ENCODE peak calls at places on chromosomes 1 and 21, in seven cellular contexts. U is ovary, R is PC-9, X is IMR-90, N is upper lobe of right lung, Z is A549, E is tibial nerve. M is an unnamed sample. For H3K4me1, the result is how much of the 10 kb centered on the place peaks cover.

GRCh38 chr1:17184161-17184665 is 20.7 kb upstream of the PADI1 start:
- DNase-seq in U (no peak), E (no peak), Z (no peak), R (no peak), X (no peak), N (no peak), M (no peak)

GRCh38 chr1:203408485-203409229 is 57.7 kb upstream of the FMOD start:
- DNase-seq in Z (no peak), E (peak), X (peak), N (no peak), U (peak), R (no peak), M (peak)

GRCh38 chr21:44513389-44514217 is 26.4 kb downstream of the KRTAP10-1 start:
- DNase-seq in R (no peak), Z (no peak), X (no peak), N (no peak), E (no peak), U (no peak), M (no peak)

GRCh38 chr1:205587576-205587975 is 44.2 kb downstream of the ELK4 start:
- DNase-seq in U (no peak), R (no peak), E (no peak), N (peak), X (no peak), Z (no peak), M (no peak)

GRCh38 chr1:59926381-59927243 is at the start of gene CYP2J2:
- DNase-seq in R (peak), Z (peak), E (peak), N (peak), X (no peak), U (peak), M (no peak)

GRCh38 chr1:16162163-16162822 is 6.4 kb upstream of the EPHA2 start:
- DNase-seq in E (no peak), N (no peak), U (no peak), R (peak), Z (no peak), X (no peak), M (no peak)

GRCh38 chr21:35265170-35265877 is 216.2 kb upstream of the RUNX1 start:
- DNase-seq in U (no peak), Z (peak), X (peak), N (no peak), R (peak), E (no peak), M (no peak)

GRCh38 chr1:116167625-116168276 is 56.6 kb downstream of the MAB21L3 start:
- DNase-seq in X (no peak), U (peak), E (no peak), N (no peak), R (no peak), Z (no peak), M (no peak)

GRCh38 chr1:24600551-24600950 is 42.6 kb upstream of the SRRM1 start:
- DNase-seq in E (no peak), Z (no peak), N (no peak), R (no peak), X (no peak), U (no peak), M (no peak)

GRCh38 chr21:36504067-36505058 is 24.4 kb upstream of the CLDN14 start:
- DNase-seq in R (no peak), Z (peak), E (no peak), N (no peak), X (peak), U (no peak), M (no peak)

GRCh38 chr21:45102391-45102932 is 28.1 kb downstream of the ADARB1 start:
- DNase-seq in Z (peak), R (peak), X (no peak), U (no peak), E (no peak), N (no peak), M (no peak)

GRCh38 chr1:246212013-246212412 is 295.1 kb downstream of the SMYD3 start:
- DNase-seq in X (no peak), E (no peak), U (no peak), R (no peak), Z (no peak), N (no peak), M (no peak)

GRCh38 chr1:11967028-11967547 is 13.2 kb upstream of the MFN2 start:
- DNase-seq in R (peak), U (no peak), Z (peak), N (no peak), X (no peak), E (no peak), M (no peak)

GRCh38 chr1:27045973-27046558 is 33.4 kb upstream of the TENT5B start:
- DNase-seq in Z (peak), R (no peak), E (peak), X (peak), N (peak), U (peak), M (peak)

GRCh38 chr1:160537714-160538665 is 14.9 kb upstream of the SLAMF6 start:
- DNase-seq in X (no peak), N (no peak), R (no peak), E (no peak), Z (no peak), U (no peak), M (no peak)

GRCh38 chr1:178916448-178917174 is 45.7 kb upstream of the ANGPTL1 start:
- DNase-seq in X (no peak), Z (no peak), E (no peak), N (no peak), R (no peak), U (no peak), M (no peak)

GRCh38 chr1:43887748-43888147 is 45.9 kb upstream of the ARTN start:
- DNase-seq in N (no peak), E (no peak), X (no peak), U (no peak), R (no peak), Z (no peak), M (no peak)

GRCh38 chr1:245871881-245872280 is 635.2 kb downstream of the SMYD3 start:
- DNase-seq in R (no peak), U (no peak), N (no peak), Z (no peak), X (peak), E (no peak), M (no peak)

GRCh38 chr1:111778541-111779051 is 22.9 kb downstream of the DDX20 start:
- DNase-seq in N (no peak), R (no peak), Z (no peak), U (no peak), X (no peak), E (no peak), M (no peak)

GRCh38 chr21:17512245-17513213 is at the start of gene CXADR:
- DNase-seq in N (peak), U (peak), R (peak), Z (peak), E (no peak), X (no peak), M (no peak)

GRCh38 chr1:231108500-231109254 is 53.2 kb upstream of the TRIM67 start:
- DNase-seq in X (no peak), U (no peak), Z (no peak), N (no peak), E (no peak), R (no peak), M (no peak)

GRCh38 chr1:201149400-201149799 is 4.9 kb downstream of the TMEM9 start:
- DNase-seq in X (peak), U (no peak), N (peak), R (peak), Z (peak), E (no peak), M (no peak)

GRCh38 chr1:245060684-245061374 is 94.0 kb upstream of the KIF26B start:
- DNase-seq in X (peak), Z (no peak), R (no peak), N (no peak), U (no peak), E (no peak), M (no peak)

GRCh38 chr1:197559655-197560054 is 215.6 kb downstream of the DENND1B start:
- DNase-seq in Z (no peak), U (no peak), R (no peak), X (no peak), E (no peak), N (no peak), M (no peak)
- H3K4me1 ChIP-seq in Z (under half), U (under half), R (under half), X (under half), E (under half), N (under half), M (under half)

GRCh38 chr1:30609336-30610280 is 113.8 kb downstream of the MATN1 start:
- DNase-seq in E (no peak), X (no peak), R (no peak), Z (no peak), U (no peak), N (no peak), M (no peak)
- H3K4me1 ChIP-seq in E (under half), X (under half), R (under half), Z (under half), U (under half), N (under half), M (under half)

DNA sequence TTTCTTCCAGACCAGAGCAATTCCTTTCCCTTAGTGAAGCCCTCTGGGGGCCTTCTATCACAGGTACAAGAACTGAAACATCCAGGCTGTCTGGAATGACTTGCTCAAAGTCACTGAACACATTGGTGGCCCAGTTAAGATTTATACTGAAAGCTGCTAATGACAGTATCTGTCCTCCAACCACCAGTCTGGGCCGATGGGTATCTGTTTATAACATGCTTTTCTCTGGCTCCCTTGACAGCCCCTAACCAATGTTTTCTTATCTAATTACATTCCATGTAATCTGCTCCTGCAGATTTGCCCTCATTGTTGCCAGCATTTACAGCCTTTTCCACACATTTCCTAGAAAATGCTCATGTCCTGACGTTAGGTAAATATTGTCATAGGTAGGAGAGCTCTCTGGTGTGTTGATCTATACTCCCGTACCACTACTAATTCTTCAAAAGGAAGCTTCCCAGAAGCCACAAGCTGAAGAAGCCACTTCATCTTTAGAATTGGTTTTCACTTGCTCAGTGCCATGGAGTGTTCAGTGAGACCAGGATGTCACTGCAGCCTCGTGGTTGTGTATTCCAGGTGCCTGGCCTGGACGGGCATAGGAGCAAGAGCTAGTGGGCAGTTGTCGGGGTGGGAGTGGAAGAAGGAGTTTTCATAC is 163.9 kb downstream of the TSEN15 start:
- DNase-seq in E (no peak), X (no peak), R (no peak), Z (no peak), U (no peak), N (no peak), M (no peak)
- H3K4me1 ChIP-seq in E (under half), X (under half), R (under half), Z (under half), U (under half), N (under half), M (under half)

DNA sequence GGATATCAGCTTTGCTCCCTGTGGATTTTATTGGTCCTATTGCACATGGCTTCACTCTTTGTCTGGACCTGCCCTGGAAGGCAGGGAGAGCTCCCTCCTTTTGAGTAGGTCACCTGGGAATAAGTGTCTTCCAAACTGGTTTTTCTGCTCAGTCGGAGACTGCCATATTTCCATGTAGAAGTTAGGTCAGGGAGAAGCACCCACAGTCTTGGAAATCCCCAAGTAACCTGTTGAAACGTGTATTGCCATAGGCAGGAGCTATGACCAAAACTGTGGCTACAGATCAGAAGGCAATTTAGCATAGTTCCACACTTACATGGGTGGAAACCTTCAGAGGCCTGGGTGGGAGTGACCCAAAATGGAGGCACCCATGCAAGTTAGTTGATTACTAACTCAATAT is 3.5 kb upstream of the GNG12 start:
- DNase-seq in X (no peak), Z (no peak), U (no peak), E (no peak), N (no peak), R (no peak), M (no peak)
- H3K4me1 ChIP-seq in X (under half), Z (half or more), U (under half), E (under half), N (under half), R (under half), M (under half)

DNA sequence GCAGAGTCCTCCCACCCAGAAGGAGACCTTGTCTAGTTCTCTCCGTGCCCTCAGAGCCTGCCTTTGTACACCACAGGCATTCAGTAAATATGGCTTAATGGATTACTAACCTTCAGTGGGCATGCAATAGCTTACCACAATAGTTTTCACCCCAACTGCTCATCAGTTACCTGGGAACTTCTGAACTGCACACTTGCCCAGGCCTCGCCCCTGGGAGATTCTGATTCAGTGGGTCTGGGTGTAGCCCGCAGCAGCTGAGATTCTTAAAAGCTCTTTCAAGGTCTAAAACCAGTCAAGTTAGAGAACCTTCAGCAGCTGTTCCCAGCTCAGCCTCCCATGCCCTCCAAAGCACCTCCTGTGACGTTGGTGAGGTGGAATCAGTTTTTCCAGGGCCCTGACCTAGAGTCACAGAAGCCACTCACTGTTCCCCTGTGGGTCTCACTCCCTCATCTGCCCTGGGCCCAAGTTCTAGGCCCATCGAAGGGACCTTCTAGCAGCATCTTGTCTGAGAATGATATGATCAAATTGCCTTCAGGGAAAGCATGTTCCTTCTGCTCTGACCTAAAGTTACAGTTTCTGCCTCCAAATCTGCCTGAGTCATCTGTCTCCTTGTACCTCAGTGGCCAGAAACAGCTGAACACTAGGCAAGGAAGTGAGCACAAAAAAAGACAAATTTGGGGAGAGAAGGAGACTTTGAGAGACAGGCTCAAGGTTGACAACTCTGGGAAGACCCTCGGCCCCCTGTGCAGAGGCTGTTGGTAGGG is 10.8 kb downstream of the ASAP3 start:
- DNase-seq in N (no peak), X (peak), R (peak), E (no peak), U (no peak), Z (no peak), M (no peak)
- H3K4me1 ChIP-seq in N (under half), X (under half), R (under half), E (under half), U (under half), Z (under half), M (under half)

DNA sequence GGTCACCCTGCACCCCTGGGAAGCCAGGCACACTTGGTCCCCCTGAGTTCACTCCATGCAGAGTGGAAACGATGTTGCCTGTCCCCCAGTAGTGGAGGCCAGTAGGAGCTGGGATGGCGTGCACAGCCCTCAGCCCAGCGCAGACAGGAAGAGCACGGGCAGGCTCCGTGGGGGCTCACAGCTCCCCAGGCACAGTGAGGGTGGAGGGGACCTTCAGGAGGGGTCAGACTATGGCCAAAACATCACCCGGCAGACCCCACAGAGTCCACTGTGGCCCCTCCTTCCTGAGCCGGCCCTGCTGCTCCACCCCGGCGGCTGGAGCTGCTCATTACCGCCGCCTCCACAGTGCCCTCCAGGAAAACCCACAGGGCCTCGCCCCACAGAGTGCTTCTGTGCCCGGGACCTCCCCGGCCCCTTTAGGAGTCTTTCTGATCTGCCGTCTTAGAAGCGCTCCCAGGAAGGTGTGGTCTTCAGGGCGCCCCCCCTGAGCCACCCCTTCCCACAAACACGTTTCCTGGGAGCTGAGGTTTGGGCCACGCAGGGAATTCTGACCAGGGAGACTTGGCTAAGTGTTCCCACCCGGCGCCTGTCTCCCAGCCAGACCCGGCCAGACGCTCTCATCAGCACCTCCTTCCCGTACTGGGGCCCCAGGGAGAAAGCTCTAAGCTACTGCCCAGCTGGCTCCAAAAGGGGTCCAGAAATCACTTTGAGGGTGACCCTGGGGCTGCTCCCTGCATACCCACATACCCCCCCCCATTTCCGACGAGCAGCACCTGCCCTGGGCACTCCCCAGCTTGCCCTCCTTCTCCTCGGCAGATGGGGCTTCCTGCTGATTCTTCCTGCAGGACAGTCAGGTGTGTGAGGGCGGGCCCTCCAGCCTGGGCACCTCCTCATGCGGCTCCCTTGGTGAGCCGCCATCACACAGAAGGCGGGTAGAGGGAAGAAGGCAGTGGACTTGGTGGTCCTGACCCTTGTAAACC is 38.8 kb downstream of the RIPK4 start:
- DNase-seq in R (no peak), N (no peak), E (no peak), X (no peak), U (no peak), Z (no peak), M (no peak)
- H3K4me1 ChIP-seq in R (half or more), N (under half), E (under half), X (under half), U (under half), Z (under half), M (under half)

GRCh38 chr21:33373451-33373850 is 29.8 kb upstream of the IFNGR2 start:
- DNase-seq in Z (no peak), U (no peak), N (peak), R (peak), X (no peak), E (no peak), M (no peak)
- H3K4me1 ChIP-seq in Z (under half), U (under half), N (under half), R (under half), X (under half), E (under half), M (under half)

GRCh38 chr1:31413405-31414005 is 492 bp downstream of the SERINC2 start:
- DNase-seq in X (no peak), E (peak), R (no peak), Z (peak), U (peak), N (peak), M (peak)
- H3K4me1 ChIP-seq in X (under half), E (under half), R (under half), Z (under half), U (under half), N (under half), M (under half)

M was measured in right atrium auricular region.